ENCODE peak calls at places on chromosomes 4 and X, in four cellular contexts. V, G, X and C are unnamed samples.

GRCh38 chrX:23012636-23013035 is 12.9 kb downstream of the DDX53 start:
- DNase-seq in V (no peak), G (no peak), X (no peak), C (no peak)

GRCh38 chrX:22033818-22034217 is 1.7 kb downstream of the PHEX start:
- DNase-seq in V (no peak), G (no peak), X (no peak), C (no peak)

GRCh38 chrX:111168314-111168713 is 72.3 kb downstream of the PAK3 start:
- DNase-seq in V (no peak), G (peak), X (no peak), C (no peak)

GRCh38 chrX:67543818-67544217 is at the start of gene AR:
- DNase-seq in V (peak), G (peak), X (no peak), C (no peak)

GRCh38 chr4:58734030-58734673 is 1624.0 kb upstream of the IGFBP7 start:
- DNase-seq in V (no peak), G (peak), X (no peak), C (no peak)

GRCh38 chr4:183407635-183408463 is 36.6 kb upstream of the CDKN2AIP start:
- DNase-seq in V (no peak), G (no peak), X (no peak), C (peak)

GRCh38 chrX:10709276-10709675 is 88.9 kb upstream of the MID1 start:
- DNase-seq in V (no peak), G (no peak), X (no peak), C (no peak)

GRCh38 chrX:97238632-97239031 is 354.9 kb downstream of the RPA4 start:
- DNase-seq in V (no peak), G (peak), X (no peak), C (no peak)

GRCh38 chr4:20984011-20984836 is 284.0 kb downstream of the PACRGL start:
- DNase-seq in V (peak), G (no peak), X (no peak), C (no peak)

GRCh38 chrX:95055991-95056390 is 1382.0 kb downstream of the FAM133A start:
- DNase-seq in V (no peak), G (no peak), X (no peak), C (no peak)

GRCh38 chr4:28378109-28378830 is 1517.6 kb downstream of the STIM2 start:
- DNase-seq in V (no peak), G (peak), X (no peak), C (no peak)

GRCh38 chr4:24382381-24382780 is 202.0 kb downstream of the DHX15 start:
- DNase-seq in V (no peak), G (peak), X (no peak), C (no peak)

GRCh38 chr4:26584725-26585124 is 841 bp downstream of the TBC1D19 start:
- DNase-seq in V (no peak), G (peak), X (no peak), C (no peak)

GRCh38 chrX:24146283-24146865 is 3.2 kb upstream of the ZFX start:
- DNase-seq in V (no peak), G (peak), X (no peak), C (no peak)

GRCh38 chrX:115894087-115894486 is 276.5 kb upstream of the AGTR2 start:
- DNase-seq in V (no peak), G (no peak), X (no peak), C (peak)

GRCh38 chrX:14927391-14927790 is 54.2 kb downstream of the MOSPD2 start:
- DNase-seq in V (no peak), G (peak), X (no peak), C (no peak)

GRCh38 chrX:45903781-45904201 is 641.4 kb downstream of the ZNF674 start:
- DNase-seq in V (no peak), G (no peak), X (no peak), C (no peak)

GRCh38 chrX:139566981-139567380 is 36.4 kb downstream of the F9 start:
- DNase-seq in V (no peak), G (no peak), X (no peak), C (no peak)

GRCh38 chr4:158193171-158193749 is 17.0 kb upstream of the TMEM144 start:
- DNase-seq in V (no peak), G (peak), X (no peak), C (no peak)

GRCh38 chr4:158630893-158631292 is 40.8 kb downstream of the C4orf46 start:
- DNase-seq in V (no peak), G (no peak), X (no peak), C (no peak)

GRCh38 chr4:25588211-25588610 is 67.4 kb upstream of the SLC34A2 start:
- DNase-seq in V (no peak), G (no peak), X (no peak), C (no peak)

GRCh38 chrX:70262952-70263567 is 3.1 kb upstream of the P2RY4 start:
- DNase-seq in V (no peak), G (peak), X (peak), C (no peak)

GRCh38 chr4:7021930-7022658 is 21.1 kb upstream of the TADA2B start:
- DNase-seq in V (no peak), G (peak), X (no peak), C (no peak)